ENCODE peak calls at places on chromosomes 11 and 22, in six cellular contexts. U is fibroblast of lung, O is astrocyte, Q is pancreas, G is keratinocyte, A is cardiac muscle cell. W is an unnamed sample. For H3K36me3, the result is how much of the 10 kb centered on the place peaks cover.

GRCh38 chr11:112962854-112963367 is 1.7 kb downstream of the NCAM1 start:
- DNase-seq in O (no peak), A (peak), U (peak), G (no peak), Q (peak), W (no peak)

GRCh38 chr11:116473790-116474346 is 298.9 kb downstream of the BUD13 start:
- DNase-seq in U (no peak), Q (no peak), O (no peak), A (no peak), G (no peak), W (no peak)

GRCh38 chr11:125345706-125346561 is 150.1 kb downstream of the FEZ1 start:
- DNase-seq in O (peak), A (peak), G (no peak), U (peak), Q (peak), W (peak)

GRCh38 chr22:39264344-39265116 is 19.7 kb upstream of the PDGFB start:
- DNase-seq in Q (no peak), G (no peak), U (no peak), A (no peak), O (no peak), W (no peak)

GRCh38 chr11:75387742-75388294 is 11.5 kb upstream of the RPS3 start:
- DNase-seq in Q (no peak), G (no peak), U (no peak), A (no peak), O (no peak), W (no peak)

GRCh38 chr11:48101044-48101733 is 115.4 kb upstream of the OR4B1 start:
- DNase-seq in A (no peak), U (no peak), Q (no peak), O (no peak), G (no peak), W (no peak)

GRCh38 chr11:129408865-129409444 is 33.3 kb downstream of the BARX2 start:
- DNase-seq in U (no peak), A (no peak), G (no peak), Q (no peak), O (no peak), W (no peak)

GRCh38 chr11:128575956-128576340 is 11.4 kb downstream of the ETS1 start:
- DNase-seq in Q (no peak), U (peak), G (no peak), A (peak), O (peak), W (peak)

GRCh38 chr11:48019230-48019584 is 38.8 kb downstream of the PTPRJ start:
- DNase-seq in A (peak), G (no peak), Q (no peak), O (no peak), U (no peak), W (no peak)

GRCh38 chr11:116457336-116458007 is 315.3 kb downstream of the BUD13 start:
- DNase-seq in O (no peak), Q (no peak), A (no peak), G (no peak), U (no peak), W (no peak)

GRCh38 chr11:67278135-67278938 is 10.8 kb upstream of the ANKRD13D start:
- DNase-seq in A (no peak), O (no peak), G (no peak), Q (peak), U (no peak), W (no peak)

GRCh38 chr11:65489706-65490310 is 9.0 kb upstream of the MALAT1 start:
- DNase-seq in O (peak), U (peak), Q (peak), A (peak), G (no peak), W (no peak)

GRCh38 chr11:65311197-65311631 is 3.5 kb upstream of the CDC42EP2 start:
- DNase-seq in Q (peak), O (no peak), A (peak), U (peak), G (no peak), W (peak)

GRCh38 chr22:32042924-32043323 is at the start of gene SLC5A1:
- DNase-seq in O (no peak), Q (peak), U (no peak), A (no peak), G (peak), W (no peak)

GRCh38 chr22:37077802-37078448 is 26.4 kb downstream of the KCTD17 start:
- DNase-seq in G (no peak), O (no peak), A (peak), Q (peak), U (peak), W (peak)

GRCh38 chr11:20117291-20117690 is 43.0 kb downstream of the DBX1 start:
- DNase-seq in G (no peak), A (no peak), Q (no peak), U (no peak), O (peak), W (no peak)

GRCh38 chr11:76889414-76889975 is 28.8 kb downstream of the ACER3 start:
- DNase-seq in U (peak), A (peak), Q (no peak), G (no peak), O (no peak), W (no peak)

GRCh38 chr11:120229451-120230424 is 10.2 kb upstream of the POU2F3 start:
- DNase-seq in O (no peak), U (peak), G (no peak), Q (no peak), A (peak), W (no peak)

GRCh38 chr11:131464481-131464880 is 94.1 kb downstream of the NTM start:
- DNase-seq in G (no peak), Q (no peak), A (no peak), U (no peak), O (no peak), W (no peak)

GRCh38 chr11:121889931-121890330 is 226.1 kb downstream of the BLID start:
- DNase-seq in G (peak), U (peak), O (peak), A (peak), Q (no peak), W (peak)

GRCh38 chr11:1888347-1888753 is 3.3 kb downstream of the PRR33 start:
- DNase-seq in U (no peak), G (no peak), Q (peak), A (no peak), O (no peak), W (no peak)

GRCh38 chr11:132632641-132633124 is 899.6 kb downstream of the OPCML start:
- DNase-seq in G (peak), A (peak), O (peak), Q (no peak), U (peak), W (peak)

GRCh38 chr11:19674831-19675230 is 37.8 kb upstream of the NAV2 start:
- DNase-seq in O (no peak), U (no peak), G (no peak), Q (no peak), A (no peak), W (no peak)

GRCh38 chr11:68373189-68373809 is 60.9 kb downstream of the LRP5 start:
- DNase-seq in A (peak), Q (no peak), U (peak), G (no peak), O (no peak), W (no peak)

GRCh38 chr11:124315052-124315451 is 1.3 kb upstream of the OR8D1 start:
- DNase-seq in A (no peak), U (peak), G (no peak), Q (no peak), O (peak), W (peak)

GRCh38 chr22:29578462-29578861 is 2.5 kb downstream of the NIPSNAP1 start:
- DNase-seq in A (no peak), O (no peak), G (no peak), Q (no peak), U (no peak), W (no peak)

GRCh38 chr11:798093-798713 is at the start of gene SLC25A22:
- DNase-seq in A (peak), O (peak), Q (peak), U (peak), G (no peak), W (peak)

GRCh38 chr11:62664405-62665074 is 470 bp downstream of the C11orf98 start:
- DNase-seq in U (no peak), O (peak), G (no peak), Q (peak), A (peak), W (peak)

GRCh38 chr11:2104524-2105440 is 34.4 kb downstream of the IGF2 start:
- DNase-seq in U (no peak), G (no peak), Q (no peak), A (no peak), O (no peak), W (no peak)

GRCh38 chr11:14423633-14424032 is 64.7 kb upstream of the RRAS2 start:
- DNase-seq in O (peak), A (peak), Q (no peak), U (peak), G (no peak), W (no peak)

GRCh38 chr11:457071-457760 is 7.1 kb downstream of the PTDSS2 start:
- DNase-seq in G (no peak), O (no peak), U (no peak), A (no peak), Q (peak), W (no peak)

GRCh38 chr22:37609240-37610152 is 862 bp downstream of the GGA1 start:
- DNase-seq in Q (no peak), O (no peak), U (no peak), G (no peak), A (no peak), W (no peak)

GRCh38 chr11:116881153-116881552 is 43.7 kb upstream of the APOA1 start:
- DNase-seq in O (no peak), G (no peak), U (no peak), A (no peak), Q (no peak), W (no peak)

GRCh38 chr22:30277547-30278344 is 11.1 kb upstream of the OSM start:
- DNase-seq in O (peak), Q (no peak), U (peak), A (peak), G (no peak), W (peak)

GRCh38 chr22:32615874-32616564 is 141.4 kb downstream of the FBXO7 start:
- DNase-seq in U (no peak), Q (no peak), O (no peak), A (no peak), G (no peak), W (no peak)

DNA sequence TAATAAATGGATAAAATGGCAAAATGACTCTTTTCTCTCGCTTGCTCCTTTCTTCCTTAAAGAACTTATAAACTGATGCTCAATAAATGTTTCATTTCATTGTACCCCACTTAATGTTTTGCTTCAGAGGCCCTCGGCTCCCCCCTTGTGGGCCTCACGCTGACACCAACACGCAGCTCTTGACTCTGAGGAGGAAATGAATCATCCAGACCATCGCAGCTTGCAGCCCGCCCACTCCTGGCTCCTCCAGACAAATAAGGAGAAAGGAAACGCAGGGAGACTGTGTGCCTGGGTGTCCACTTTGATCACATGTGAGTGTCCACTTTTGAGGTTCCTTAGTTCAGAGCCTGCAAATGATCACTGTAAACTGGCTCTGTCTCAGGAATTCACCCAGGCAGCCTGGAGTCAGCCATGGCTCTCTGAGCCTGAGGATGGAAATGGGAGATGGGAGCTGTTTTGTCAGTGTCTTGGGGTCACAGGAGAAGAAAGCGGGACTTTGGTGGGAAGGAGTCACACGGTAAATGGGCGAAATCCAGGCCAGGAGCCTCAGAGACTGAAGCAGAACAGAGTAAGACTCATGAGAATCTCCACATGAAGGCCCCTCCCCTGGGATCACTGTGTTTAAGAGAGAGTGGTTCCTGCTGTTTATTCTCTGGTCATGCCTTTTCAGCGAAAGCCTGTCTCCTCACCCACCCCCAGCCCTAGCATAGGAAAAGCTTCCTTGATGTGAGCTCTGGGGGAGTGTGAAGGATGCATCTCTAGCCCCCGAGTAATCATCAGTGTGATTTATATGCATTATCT is 96.5 kb downstream of the CWC15 start:
- DNase-seq in U (peak), O (peak), Q (peak), A (peak), G (no peak), W (peak)
- TF ChIP-seq CTCF in U (peak), O (peak), Q (no peak), A (peak), G (no peak), W (peak)

DNA sequence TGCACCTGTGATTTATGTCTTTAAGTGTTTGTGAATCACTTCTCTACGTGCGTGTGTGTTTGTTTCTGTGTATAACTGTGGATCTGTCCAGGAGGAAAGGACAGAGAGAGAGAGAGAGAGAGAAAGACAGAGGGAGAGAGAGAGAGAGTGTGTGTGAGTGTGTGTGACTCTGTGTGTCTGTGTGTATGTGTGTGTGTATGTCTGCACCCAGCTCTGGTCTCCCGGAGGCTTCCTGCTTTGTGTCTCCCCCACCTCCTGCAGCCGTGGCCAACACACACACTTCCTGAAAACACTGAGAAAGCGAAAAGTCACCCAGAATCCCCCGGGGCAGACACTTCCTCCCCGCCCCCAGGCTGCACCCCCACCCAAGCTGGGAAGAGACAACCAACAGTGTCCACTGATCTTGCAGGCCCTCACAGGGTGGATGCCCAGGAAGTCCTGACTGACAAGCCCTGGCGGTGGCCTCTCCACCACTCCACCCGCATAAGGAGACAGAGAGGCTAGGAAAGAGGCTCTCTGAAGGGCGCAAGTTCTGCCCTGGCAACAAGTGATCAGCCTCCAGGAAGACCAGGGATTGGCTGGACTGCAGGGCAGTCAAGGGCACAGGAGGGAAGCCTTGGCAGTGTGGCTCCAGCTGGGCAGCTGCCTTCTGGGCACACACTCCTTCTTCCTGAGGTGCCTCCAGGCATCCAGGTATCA is 30.0 kb downstream of the ARAP1 start:
- DNase-seq in O (peak), U (peak), G (peak), Q (peak), A (peak), W (peak)
- H3K4me3 ChIP-seq in O (peak), U (peak), G (peak), Q (peak), A (no peak), W (peak)

GRCh38 chr11:6602096-6602940 is 1.1 kb downstream of the RRP8 start:
- DNase-seq in U (no peak), A (no peak), O (no peak), G (no peak), Q (no peak), W (no peak)

GRCh38 chr11:6606471-6607189 is 3.1 kb downstream of the ILK start:
- DNase-seq in Q (peak), O (peak), U (peak), A (peak), G (peak), W (peak)

GRCh38 chr11:6604081-6604626 is 580 bp downstream of the ILK start:
- DNase-seq in O (peak), A (peak), Q (peak), G (no peak), U (peak), W (peak)

GRCh38 chr11:6601041-6601461 is 2.4 kb downstream of the RRP8 start:
- DNase-seq in A (no peak), O (no peak), U (no peak), Q (no peak), G (no peak), W (no peak)

DNA sequence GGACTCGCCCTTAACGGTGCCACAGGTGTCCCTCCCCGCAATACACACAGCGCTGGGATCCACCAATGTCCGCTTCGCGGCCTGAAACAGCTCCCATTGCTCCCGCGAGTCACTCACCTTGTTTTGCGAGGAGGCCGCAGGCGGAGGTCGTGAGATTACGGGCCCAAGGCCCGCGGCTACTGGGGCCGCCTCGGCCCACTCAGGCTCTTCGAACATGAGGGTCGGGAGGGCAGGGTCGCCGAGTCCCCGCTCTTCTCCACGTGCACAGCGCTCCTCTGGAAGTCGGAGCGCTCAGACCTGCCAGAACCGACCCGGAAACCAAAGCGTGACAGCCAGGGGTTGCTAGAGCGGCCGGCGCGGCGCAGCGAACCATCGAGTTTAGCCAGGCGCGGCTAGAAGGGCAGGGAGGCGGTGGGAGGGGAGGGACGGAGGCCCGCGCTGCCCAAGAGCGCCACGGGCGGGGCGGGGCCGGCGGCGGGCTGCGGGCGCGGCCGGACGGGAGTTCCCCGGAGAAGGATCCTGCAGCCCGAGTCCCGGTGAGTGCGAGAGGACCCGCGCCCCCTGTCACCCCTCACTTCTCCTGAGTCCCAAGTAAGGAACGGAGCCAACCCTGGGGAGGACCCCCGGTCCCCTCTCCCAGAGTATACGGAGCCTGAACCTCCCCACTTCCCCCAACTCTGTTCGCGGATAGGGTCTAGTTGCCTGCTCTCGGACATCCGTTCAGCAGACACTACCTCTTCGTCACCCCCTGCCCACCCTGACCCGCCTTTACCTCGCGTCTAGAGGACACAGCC is at the start of the genes ILK and RRP8:
- DNase-seq in Q (peak), O (peak), U (peak), A (peak), G (peak), W (peak)
- H3K36me3 ChIP-seq in Q (under half), O (under half), U (under half), A (under half), G (under half), W (under half)

DNA sequence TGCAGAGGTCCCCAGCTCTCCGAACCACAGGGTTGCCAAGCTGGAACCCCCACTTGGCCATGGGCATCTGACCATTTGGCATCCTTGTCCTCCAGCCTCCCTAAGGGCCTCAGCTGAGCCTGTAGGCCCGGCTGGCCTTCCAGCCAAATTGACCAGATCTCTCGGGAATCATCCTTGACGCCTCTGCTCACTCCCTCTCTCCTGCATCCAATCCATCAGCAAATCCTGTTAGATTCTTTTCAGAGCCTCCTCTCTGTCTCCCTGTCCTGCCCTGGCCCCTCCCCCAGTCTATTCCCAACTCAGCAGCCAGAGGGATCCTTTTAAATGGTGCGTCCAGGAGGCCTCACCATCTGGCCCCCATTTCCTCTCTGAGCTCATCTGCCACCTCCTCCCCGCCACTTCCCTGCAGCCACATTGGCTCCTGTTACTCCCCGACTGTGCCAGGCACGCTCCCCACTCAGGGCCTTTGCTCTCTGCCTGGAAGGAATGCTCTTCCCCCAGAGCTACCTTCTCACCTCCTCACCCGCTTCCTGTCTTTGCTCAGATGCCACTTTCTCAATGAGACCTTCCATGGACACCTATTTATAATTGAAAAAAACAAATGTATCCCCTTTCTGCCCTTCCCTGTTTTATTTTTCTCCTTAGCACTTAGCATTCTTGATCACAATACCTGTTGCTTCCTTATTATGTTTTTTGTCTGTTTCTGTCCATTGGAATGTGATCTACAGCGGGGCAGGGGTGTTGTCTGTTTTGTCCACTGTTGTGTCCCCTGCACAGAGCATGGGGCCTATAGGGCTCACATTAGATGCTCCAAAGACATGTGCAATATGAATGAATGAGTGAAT is 78.1 kb downstream of the NFAM1 start:
- DNase-seq in G (no peak), A (peak), U (no peak), O (no peak), Q (no peak), W (no peak)
- TF ChIP-seq CTCF in G (no peak), A (no peak), U (no peak), O (no peak), Q (no peak), W (no peak)

GRCh38 chr11:82763167-82763566 is 29.5 kb upstream of the FAM181B start:
- DNase-seq in Q (no peak), G (no peak), O (no peak), A (no peak), U (no peak), W (no peak)
- H3K4me3 ChIP-seq in Q (no peak), G (no peak), O (no peak), A (no peak), U (no peak), W (no peak)

W was measured in bronchial epithelial cell.